ENCODE peak calls at places on chromosomes 2 and 18, in nine cellular contexts. X is HCT116, D is stomach, J is H1, N is HepG2, K is prostate gland, C is A549, H is GM12878, M is tibial nerve. A is an unnamed sample.

GRCh38 chr2:228426502-228427216 is 245.2 kb upstream of the SPHKAP start:
- DNase-seq in X (no peak), D (no peak), J (no peak), N (no peak), K (no peak), C (no peak), H (no peak), M (no peak), A (no peak)

GRCh38 chr2:40123321-40123720 is 328.6 kb downstream of the SLC8A1 start:
- DNase-seq in X (no peak), D (no peak), J (no peak), N (no peak), K (no peak), C (no peak), H (no peak), M (no peak), A (no peak)

GRCh38 chr18:78146136-78146535 is 833.5 kb upstream of the SALL3 start:
- DNase-seq in X (no peak), D (no peak), J (no peak), N (no peak), K (no peak), C (no peak), H (no peak), M (no peak), A (no peak)

GRCh38 chr18:31750259-31750658 is 10.4 kb downstream of the SLC25A52 start:
- DNase-seq in X (no peak), D (no peak), J (no peak), N (no peak), K (no peak), C (no peak), H (no peak), M (no peak), A (no peak)

GRCh38 chr2:127913808-127914457 is 28.2 kb upstream of the AMMECR1L start:
- DNase-seq in X (no peak), D (no peak), J (no peak), N (no peak), K (no peak), C (peak; percentile 65), H (no peak), M (no peak), A (no peak)

GRCh38 chr18:43279015-43279758 is 1.9 kb upstream of the SYT4 start:
- DNase-seq in X (no peak), D (no peak), J (no peak), N (peak; percentile 31), K (no peak), C (peak; percentile 33), H (no peak), M (no peak), A (no peak)

GRCh38 chr2:88538362-88538917 is 85.9 kb upstream of the FOXI3 start:
- DNase-seq in X (no peak), D (no peak), J (no peak), N (no peak), K (no peak), C (no peak), H (no peak), M (no peak), A (no peak)

GRCh38 chr2:181839811-181840210 is 51.7 kb upstream of the ITPRID2 start:
- DNase-seq in X (no peak), D (no peak), J (no peak), N (no peak), K (no peak), C (no peak), H (no peak), M (no peak), A (no peak)

GRCh38 chr18:63199743-63200241 is 119.8 kb downstream of the BCL2 start:
- DNase-seq in X (no peak), D (no peak), J (no peak), N (no peak), K (no peak), C (no peak), H (no peak), M (no peak), A (no peak)

GRCh38 chr2:241534701-241535375 is 23.7 kb upstream of the BOK start:
- DNase-seq in X (no peak), D (no peak), J (no peak), N (no peak), K (no peak), C (no peak), H (no peak), M (no peak), A (no peak)

GRCh38 chr2:45653125-45653524 is 1.6 kb downstream of the PRKCE start:
- DNase-seq in X (no peak), D (no peak), J (no peak), N (no peak), K (no peak), C (no peak), H (no peak), M (no peak), A (no peak)
- H3K4me3 ChIP-seq in X (no peak overlapping the region), D (peak overlapping the region; percentile 84), J (peak overlapping the region; percentile 82), N (no peak overlapping the region), K (no peak overlapping the region), C (no peak overlapping the region), H (peak overlapping the region; percentile 97), M (peak overlapping the region; percentile 84), A (peak overlapping the region; percentile 68)

DNA sequence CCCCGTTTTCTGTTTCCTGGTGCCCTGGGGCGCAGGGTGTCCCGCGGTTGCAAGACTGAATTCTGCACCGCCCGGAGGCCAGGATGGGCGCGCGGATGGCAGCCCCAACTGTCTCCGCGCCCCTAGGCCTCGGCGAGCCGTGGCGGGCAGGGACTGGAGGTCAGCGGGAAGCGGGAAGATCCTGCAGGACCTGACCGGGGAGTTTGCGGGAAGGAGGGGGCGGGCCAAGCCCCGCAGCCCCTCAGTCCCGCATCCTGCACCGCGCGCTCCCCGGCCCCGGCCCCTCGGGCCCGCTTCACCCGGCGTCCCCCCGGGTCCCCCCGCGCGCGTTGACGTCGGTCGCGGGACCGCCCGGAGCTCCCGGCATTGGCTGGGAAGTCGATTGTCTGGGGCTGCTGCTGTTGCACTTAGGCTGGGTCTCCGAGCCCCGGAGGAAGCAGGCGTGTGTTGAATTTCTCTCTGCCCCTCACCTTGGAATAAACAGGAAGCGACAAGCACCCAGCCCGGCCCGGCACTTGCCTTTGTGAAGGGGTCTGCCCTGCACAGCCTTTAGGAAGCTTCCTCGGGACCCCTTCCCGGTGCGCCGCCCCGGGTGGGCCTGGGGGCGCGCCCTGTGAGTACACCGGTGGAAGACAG is at the start of gene LDLRAD4:
- DNase-seq in X (no peak), D (peak; percentile 39), J (peak; percentile 66), N (no peak), K (peak; percentile 42), C (no peak), H (no peak), M (no peak), A (no peak)
- TF ChIP-seq POLR2A in X (no peak), D (no peak), J (no peak), N (no peak), K (peak; percentile 31), C (no peak), H (no peak), M (no peak), A (no peak)

DNA sequence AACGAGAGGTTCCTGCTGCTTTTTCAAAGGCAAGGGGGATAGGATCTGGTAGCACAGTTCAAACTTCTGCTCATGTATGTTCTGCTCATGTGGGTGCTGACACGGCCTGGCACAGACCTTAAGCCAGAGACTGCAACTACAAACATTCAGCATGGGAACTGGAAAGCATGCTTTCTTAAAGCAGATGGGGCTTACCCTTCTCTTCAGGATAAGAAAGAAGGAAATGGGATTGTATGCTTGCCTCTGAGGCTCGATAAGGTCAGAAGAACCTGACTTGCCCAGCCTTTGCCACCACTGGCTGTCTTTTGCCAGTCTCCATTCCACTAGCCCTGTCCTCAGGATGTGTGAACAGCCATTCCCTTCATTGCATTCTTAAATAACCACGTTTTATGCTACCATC is 10.7 kb downstream of the DOCK10 start:
- DNase-seq in X (no peak), D (no peak), J (no peak), N (no peak), K (no peak), C (no peak), H (no peak), M (no peak), A (no peak)
- H3K4me1 ChIP-seq in X (no peaks in the 10 kb centered on the region), D (no peaks in the 10 kb centered on the region), J (no peaks in the 10 kb centered on the region), N (no peaks in the 10 kb centered on the region), K (no peaks in the 10 kb centered on the region), C (peaks cover 13% of the 10 kb centered on the region), H (no peaks in the 10 kb centered on the region), M (no peaks in the 10 kb centered on the region), A (no peaks in the 10 kb centered on the region)

GRCh38 chr2:101114815-101115214 is 36.4 kb downstream of the TBC1D8 start:
- DNase-seq in X (no peak), D (no peak), J (no peak), N (no peak), K (peak; percentile 39), C (no peak), H (no peak), M (no peak), A (no peak)
- H3K4me3 ChIP-seq in X (no peak overlapping the region), D (no peak overlapping the region), J (peak overlapping the region; percentile 42), N (no peak overlapping the region), K (no peak overlapping the region), C (no peak overlapping the region), H (no peak overlapping the region), M (no peak overlapping the region), A (no peak overlapping the region)

DNA sequence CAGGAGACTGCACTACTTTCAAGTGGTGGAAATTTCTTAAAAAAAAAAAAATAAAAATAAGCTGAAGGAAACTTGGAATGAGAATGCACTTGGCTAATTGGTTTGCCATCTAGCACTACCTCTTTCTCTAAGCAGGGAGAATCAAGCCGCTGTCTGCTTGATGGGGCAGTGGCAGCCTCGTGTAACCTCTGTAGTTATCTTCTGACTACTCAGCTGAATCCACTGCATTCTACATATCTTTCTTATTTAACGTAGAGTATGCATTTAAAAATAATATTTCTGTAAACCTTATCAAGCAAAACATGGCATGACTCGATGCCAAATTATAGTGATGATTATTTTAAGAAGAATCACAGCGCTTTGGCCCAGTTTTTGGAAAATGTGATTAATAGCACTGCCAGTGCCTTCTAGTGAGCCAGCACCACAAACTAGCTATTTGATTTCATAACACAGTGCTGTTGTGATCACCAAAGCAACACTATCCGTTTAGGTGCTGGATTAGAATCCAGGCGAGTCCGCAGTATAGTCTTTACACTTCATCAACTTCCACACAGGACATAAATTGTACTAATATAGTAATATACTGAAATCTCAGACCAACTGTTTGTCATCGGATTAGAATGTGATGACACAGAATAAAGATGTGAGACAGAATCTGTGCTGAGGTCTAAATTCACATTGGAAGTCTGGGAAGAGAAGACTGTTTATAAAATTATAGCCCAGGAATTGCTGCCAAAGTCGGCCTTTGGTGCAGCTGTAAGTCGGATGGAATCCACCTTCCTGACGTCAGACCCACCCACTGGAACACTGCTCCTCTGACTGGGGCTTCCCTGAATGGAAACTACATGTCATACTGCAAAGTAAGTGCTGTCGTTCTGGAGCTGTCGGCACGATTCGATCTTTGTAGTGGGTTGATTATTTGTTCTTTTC is 136.5 kb upstream of the ETAA1 start:
- DNase-seq in X (no peak), D (peak; percentile 29), J (no peak), N (no peak), K (peak; percentile 8), C (peak; percentile 86), H (no peak), M (peak; percentile 15), A (no peak)
- TF ChIP-seq POLR2A in X (no peak), D (no peak), J (no peak), N (no peak), K (no peak), C (no peak), H (no peak), M (no peak), A (no peak)

GRCh38 chr2:79159653-79160052 is at the start of gene REG3A:
- DNase-seq in X (no peak), D (no peak), J (no peak), N (no peak), K (no peak), C (no peak), H (no peak), M (no peak), A (no peak)
- H3K4me1 ChIP-seq in X (no peaks in the 10 kb centered on the region), D (peaks cover 7% of the 10 kb centered on the region), J (no peaks in the 10 kb centered on the region), N (no peaks in the 10 kb centered on the region), K (no peaks in the 10 kb centered on the region), C (no peaks in the 10 kb centered on the region), H (no peaks in the 10 kb centered on the region), M (no peaks in the 10 kb centered on the region), A (no peaks in the 10 kb centered on the region)